ENCODE peak calls at places on chromosomes 5 and 9, in seven cellular contexts. O is tibial artery; G is choroid plexus epithelial cell; M is stimulated activated CD4-positive, alpha-beta T cell treated with anti-CD3 and anti-CD28 coated beads, Interleukin-15, amount 100 ng/mL, for 48 hours; Y is AG09309; E is ureter; B is NCI-H2081. A is an unnamed sample.

GRCh38 chr5:59732301-59732700 is 161.2 kb downstream of the PDE4D start:
- DNase-seq in G (no peak), M (no peak), O (no peak), Y (no peak), B (no peak), E (no peak), A (no peak)

GRCh38 chr5:1557114-1557873 is 33.5 kb upstream of the LPCAT1 start:
- DNase-seq in G (no peak), E (no peak), B (no peak), M (no peak), O (no peak), Y (no peak), A (no peak)

GRCh38 chr5:66306844-66307315 is 162.8 kb downstream of the SREK1 start:
- DNase-seq in B (no peak), Y (no peak), M (no peak), O (no peak), G (no peak), E (no peak), A (no peak)

GRCh38 chr9:4640027-4640426 is 22.1 kb upstream of the PLPP6 start:
- DNase-seq in O (no peak), G (peak; percentile 68), Y (no peak), E (no peak), B (peak; percentile 60), M (peak; percentile 25), A (no peak)

GRCh38 chr9:128123451-128124080 is 4.0 kb downstream of the PTGES2 start:
- DNase-seq in G (no peak), O (no peak), M (no peak), Y (no peak), B (no peak), E (no peak), A (no peak)

GRCh38 chr9:89984214-89984613 is 379.4 kb downstream of the GADD45G start:
- DNase-seq in O (no peak), B (no peak), G (peak; percentile 33), M (no peak), Y (no peak), E (no peak), A (no peak)

GRCh38 chr5:180343110-180343845 is 9.9 kb downstream of the GFPT2 start:
- DNase-seq in Y (no peak), M (no peak), B (no peak), G (peak; percentile 79), E (no peak), O (no peak), A (no peak)

GRCh38 chr5:169223595-169223953 is 77.4 kb downstream of the SLIT3 start:
- DNase-seq in Y (peak; percentile 20), O (no peak), M (no peak), G (no peak), B (no peak), E (no peak), A (no peak)

GRCh38 chr9:123687246-123687721 is 242.6 kb downstream of the DENND1A start:
- DNase-seq in O (no peak), Y (no peak), G (peak; percentile 38), M (no peak), E (no peak), B (peak; percentile 23), A (no peak)

GRCh38 chr5:95417971-95418370 is 26.8 kb downstream of the FAM81B start:
- DNase-seq in E (no peak), Y (no peak), G (peak; percentile 6), O (no peak), B (no peak), M (no peak), A (no peak)

GRCh38 chr5:140964356-140964755 is 1.9 kb upstream of the PCDHAC2 start:
- DNase-seq in G (no peak), O (no peak), Y (no peak), E (no peak), B (no peak), M (no peak), A (no peak)

GRCh38 chr9:99399476-99399875 is 177.4 kb downstream of the SEC61B start:
- DNase-seq in O (no peak), M (no peak), B (no peak), E (no peak), Y (no peak), G (no peak), A (no peak)

GRCh38 chr5:52491071-52491828 is 296.5 kb upstream of the ITGA1 start:
- DNase-seq in M (no peak), B (peak; percentile 96), G (no peak), E (no peak), Y (no peak), O (no peak), A (no peak)

GRCh38 chr5:132771559-132771998 is 5.5 kb downstream of the SEPTIN8 start:
- DNase-seq in G (peak; percentile 68), M (no peak), E (no peak), O (peak; percentile 76), B (no peak), Y (peak; percentile 32), A (no peak)

GRCh38 chr5:149053027-149053705 is 9.7 kb downstream of the SH3TC2 start:
- DNase-seq in Y (no peak), G (peak; percentile 41), E (no peak), O (no peak), M (no peak), B (no peak), A (no peak)

GRCh38 chr5:23820764-23821471 is 313.5 kb downstream of the PRDM9 start:
- DNase-seq in O (no peak), B (peak; percentile 69), E (no peak), G (peak; percentile 35), Y (no peak), M (no peak), A (no peak)

GRCh38 chr9:127398715-127399400 is 1.9 kb downstream of the SLC2A8 start:
- DNase-seq in B (no peak), E (no peak), G (no peak), M (no peak), Y (no peak), O (no peak), A (no peak)

A was measured in DMS 273 treated with DMSO at 0.1 percent for 48 hours.